ENCODE peak calls at places on chromosome 9, in seven cellular contexts. G is neural progenitor cell, V is IMR-90, Q is A673, E is mammary epithelial cell, N is tibial nerve, P is body of pancreas. W is an unnamed sample. For H3K36me3, the result is how much of the 10 kb centered on the place peaks cover.

GRCh38 chr9:135711411-135711810 is 9.4 kb downstream of the KCNT1 start:
- DNase-seq in E (no peak), V (no peak), G (no peak), N (no peak), Q (no peak), P (no peak), W (no peak)

GRCh38 chr9:87874320-87874655 is 8.4 kb upstream of the SPATA31E1 start:
- DNase-seq in E (no peak), N (no peak), Q (no peak), G (no peak), V (no peak), P (no peak), W (no peak)

GRCh38 chr9:111118256-111118950 is 80.1 kb upstream of the LPAR1 start:
- DNase-seq in Q (no peak), N (no peak), P (no peak), V (peak), E (peak), G (no peak), W (peak)

GRCh38 chr9:68546596-68547390 is 6.1 kb upstream of the TMEM252 start:
- DNase-seq in Q (no peak), G (no peak), P (no peak), N (no peak), E (no peak), V (no peak), W (no peak)

GRCh38 chr9:4375424-4376195 is 75.7 kb upstream of the GLIS3 start:
- DNase-seq in P (no peak), V (peak), Q (peak), N (no peak), E (peak), G (peak), W (peak)

GRCh38 chr9:14616188-14616982 is 76.8 kb downstream of the ZDHHC21 start:
- DNase-seq in V (peak), N (no peak), E (peak), P (no peak), G (peak), Q (peak), W (peak)

GRCh38 chr9:113522858-113523257 is 59.3 kb downstream of the RGS3 start:
- DNase-seq in N (no peak), E (no peak), G (no peak), Q (no peak), V (no peak), P (no peak), W (no peak)

GRCh38 chr9:99368341-99369326 is 146.6 kb downstream of the SEC61B start:
- DNase-seq in N (no peak), G (peak), Q (peak), E (peak), V (peak), P (no peak), W (peak)

GRCh38 chr9:78397045-78397843 is 100.3 kb downstream of the PSAT1 start:
- DNase-seq in G (peak), Q (peak), V (no peak), N (no peak), E (no peak), P (no peak), W (no peak)

GRCh38 chr9:77433675-77434445 is 214.3 kb downstream of the GNA14 start:
- DNase-seq in P (peak), V (peak), N (peak), G (peak), Q (peak), E (peak), W (peak)

GRCh38 chr9:95090871-95091573 is 226.5 kb downstream of the FANCC start:
- DNase-seq in V (no peak), P (peak), G (no peak), E (no peak), N (no peak), Q (no peak), W (no peak)

GRCh38 chr9:68507098-68507795 is 33.4 kb downstream of the TMEM252 start:
- DNase-seq in V (peak), P (no peak), Q (peak), G (peak), E (peak), N (no peak), W (no peak)

GRCh38 chr9:32545884-32546283 is 6.2 kb upstream of the SMIM27 start:
- DNase-seq in G (no peak), V (no peak), E (no peak), P (no peak), N (no peak), Q (no peak), W (no peak)

GRCh38 chr9:29297592-29297991 is 1724.3 kb upstream of the C9orf72 start:
- DNase-seq in N (no peak), Q (peak), P (no peak), E (no peak), V (no peak), G (no peak), W (no peak)
- H3K36me3 ChIP-seq in N (under half), Q (under half), P (under half), E (under half), V (under half), G (under half), W (under half)

DNA sequence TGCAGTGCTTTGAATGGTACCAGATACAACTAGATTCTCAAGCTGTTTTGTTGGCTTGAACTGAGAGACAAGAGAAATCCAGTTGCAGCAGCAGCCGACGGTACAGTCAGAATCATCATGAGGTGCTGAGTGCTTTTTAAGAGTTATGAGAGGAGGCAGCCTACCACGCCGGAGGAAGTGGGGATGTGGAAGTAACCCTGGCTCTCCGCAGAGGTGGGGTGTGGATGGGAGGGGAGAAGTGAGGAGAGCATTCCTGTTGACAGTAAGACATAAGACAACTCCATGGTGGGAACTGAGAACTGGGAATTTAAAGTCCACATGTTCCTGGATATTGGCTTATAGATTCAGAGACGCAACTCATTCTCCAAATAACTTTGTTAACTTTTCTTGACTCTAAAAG is 28.0 kb downstream of the COL5A1 start:
- DNase-seq in G (no peak), N (no peak), P (no peak), E (no peak), V (no peak), Q (no peak), W (no peak)
- TF ChIP-seq CTCF in G (no peak), N (no peak), P (no peak), E (no peak), V (no peak), Q (no peak), W (no peak)

GRCh38 chr9:132328580-132328979 is 26.2 kb downstream of the SETX start:
- DNase-seq in P (no peak), Q (no peak), E (no peak), N (no peak), V (no peak), G (no peak), W (no peak)
- H3K36me3 ChIP-seq in P (under half), Q (half or more), E (under half), N (half or more), V (under half), G (under half), W (half or more)

GRCh38 chr9:138066049-138066448 is 188.5 kb downstream of the CACNA1B start:
- DNase-seq in P (peak), G (peak), V (no peak), E (no peak), N (no peak), Q (no peak), W (no peak)
- TF ChIP-seq CTCF in P (no peak), G (peak), V (no peak), E (no peak), N (no peak), Q (no peak), W (no peak)

GRCh38 chr9:131485206-131485605 is 17.5 kb upstream of the POMT1 start:
- DNase-seq in E (no peak), G (no peak), N (no peak), P (no peak), Q (no peak), V (no peak), W (no peak)

GRCh38 chr9:131487001-131487400 is 15.7 kb upstream of the POMT1 start:
- DNase-seq in P (no peak), N (no peak), V (no peak), G (no peak), Q (no peak), E (no peak), W (no peak)

GRCh38 chr9:131487621-131488031 is 15.1 kb upstream of the POMT1 start:
- DNase-seq in V (no peak), E (no peak), Q (no peak), P (no peak), N (no peak), G (no peak), W (no peak)

GRCh38 chr9:131484560-131485185 is 18.0 kb upstream of the POMT1 start:
- DNase-seq in P (no peak), Q (no peak), G (no peak), N (no peak), V (no peak), E (no peak), W (no peak)

DNA sequence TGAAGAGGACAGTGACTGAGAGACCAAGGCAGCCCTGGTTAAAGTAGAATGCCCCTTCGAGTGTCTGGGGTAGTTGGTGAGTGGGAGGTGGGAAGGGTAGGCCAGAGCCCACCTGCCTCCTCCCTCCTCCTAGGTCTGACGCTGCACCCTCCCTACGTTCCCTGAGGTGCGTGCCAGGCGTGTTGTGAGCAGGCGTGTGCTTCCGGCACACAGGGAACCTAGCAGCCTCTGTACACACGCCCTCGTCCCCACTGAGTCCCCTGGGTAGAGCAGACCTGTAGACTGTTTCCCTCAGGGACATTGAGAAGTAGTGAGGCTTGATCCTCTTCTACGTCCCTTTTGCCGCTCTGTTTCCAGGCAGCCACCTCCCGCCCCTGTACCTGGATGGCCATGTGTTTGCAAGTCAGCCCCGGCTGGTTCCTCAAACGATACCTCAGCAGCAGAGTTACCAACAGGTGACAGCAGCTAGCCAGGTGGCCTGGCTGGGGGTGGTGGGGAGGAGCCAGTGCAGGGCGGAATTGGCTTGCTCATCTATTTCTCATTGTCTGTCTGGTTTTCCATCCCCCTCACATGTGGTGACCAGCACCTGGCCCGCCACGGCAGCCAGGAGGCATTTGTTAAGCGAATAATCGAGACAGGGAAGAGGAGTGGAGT is 16.9 kb upstream of the POMT1 start:
- DNase-seq in E (peak), V (no peak), N (no peak), P (peak), Q (no peak), G (no peak), W (no peak)
- H3K36me3 ChIP-seq in E (half or more), V (half or more), N (half or more), P (under half), Q (half or more), G (under half), W (half or more)

GRCh38 chr9:131635285-131635684 is 90.0 kb downstream of the PRRT1B start:
- DNase-seq in E (peak), P (peak), G (peak), N (peak), V (peak), Q (peak), W (peak)
- TF ChIP-seq CTCF in E (peak), P (no peak), G (no peak), N (no peak), V (peak), Q (no peak), W (peak)

DNA sequence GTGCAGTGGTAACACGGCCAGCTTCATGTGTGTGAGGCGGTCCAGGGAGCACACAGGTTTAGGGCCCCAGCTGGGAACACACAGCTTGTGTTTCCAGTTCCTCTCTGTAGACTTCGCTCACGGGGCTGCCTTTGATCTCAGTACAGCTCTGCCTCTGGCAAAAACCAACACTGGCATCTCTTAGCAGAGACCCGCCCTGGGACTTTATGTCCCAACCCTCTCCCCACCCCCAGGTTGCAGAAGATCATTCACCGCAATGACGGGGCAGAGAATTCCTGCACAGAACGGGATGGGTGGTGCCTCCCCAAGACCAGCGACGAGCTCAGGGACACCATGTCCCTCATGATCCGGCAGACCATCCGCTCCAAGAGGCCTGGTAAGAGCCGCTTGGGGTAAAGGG is 5.2 kb upstream of the CEL start:
- DNase-seq in N (no peak), Q (no peak), P (peak), G (no peak), E (no peak), V (no peak), W (no peak)
- H3K36me3 ChIP-seq in N (half or more), Q (under half), P (under half), G (under half), E (under half), V (half or more), W (under half)

GRCh38 chr9:21465859-21466518 is 16.1 kb downstream of the IFNE start:
- DNase-seq in Q (peak), E (peak), G (peak), N (no peak), P (no peak), V (peak), W (peak)
- TF ChIP-seq CTCF in Q (peak), E (peak), G (peak), N (peak), P (peak), V (peak), W (peak)

W was measured in brain microvascular endothelial cell.